ENCODE peak calls at places on chromosomes 6 and 20, in six cellular contexts. H is NAMALWA; R is stomach; E is CD8-positive, alpha-beta T cell; V is tibial artery; B is progenitor cell of endocrine pancreas. F is an unnamed sample.

GRCh38 chr20:44215125-44215524 is 4.6 kb upstream of the OSER1 start:
- DNase-seq in B (peak; percentile 51), V (peak; percentile 65), H (peak; percentile 84), R (peak; percentile 73), E (peak; percentile 66), F (peak; percentile 87)

GRCh38 chr6:137926207-137926731 is 59.2 kb downstream of the TNFAIP3 start:
- DNase-seq in V (no peak), B (no peak), E (no peak), R (no peak), H (peak; percentile 23), F (no peak)

GRCh38 chr20:10655723-10656122 is 18.1 kb downstream of the JAG1 start:
- DNase-seq in V (peak; percentile 10), E (no peak), R (no peak), B (no peak), H (no peak), F (no peak)

GRCh38 chr20:62829231-62830230 is 12.7 kb downstream of the COL9A3 start:
- DNase-seq in R (no peak), E (no peak), H (no peak), V (no peak), B (no peak), F (no peak)

GRCh38 chr6:117600008-117600743 is 2.1 kb downstream of the GOPC start:
- DNase-seq in V (no peak), H (peak; percentile 20), R (no peak), B (no peak), E (no peak), F (peak; percentile 52)

GRCh38 chr6:85561750-85562357 is 31.8 kb downstream of the SNX14 start:
- DNase-seq in E (no peak), V (no peak), H (no peak), R (no peak), B (no peak), F (no peak)

GRCh38 chr6:93088675-93089575 is 330.4 kb downstream of the EPHA7 start:
- DNase-seq in E (no peak), R (no peak), V (no peak), B (no peak), H (no peak), F (no peak)

GRCh38 chr20:45322952-45323383 is 14.9 kb upstream of the MATN4 start:
- DNase-seq in E (no peak), V (peak; percentile 76), B (no peak), H (peak; percentile 29), R (peak; percentile 70), F (peak; percentile 83)

GRCh38 chr20:34558320-34559202 is at the start of gene MAP1LC3A:
- DNase-seq in B (peak; percentile 98), E (peak; percentile 78), H (no peak), V (peak; percentile 94), R (peak; percentile 97), F (peak; percentile 93)

GRCh38 chr20:47558699-47559098 is 57.0 kb downstream of the NCOA3 start:
- DNase-seq in R (no peak), E (no peak), B (no peak), H (no peak), V (no peak), F (no peak)

GRCh38 chr6:89260832-89261231 is 43.7 kb upstream of the GABRR1 start:
- DNase-seq in H (peak; percentile 49), E (no peak), B (no peak), R (no peak), V (no peak), F (no peak)

GRCh38 chr6:163720005-163720404 is 305.5 kb downstream of the QKI start:
- DNase-seq in B (no peak), V (no peak), R (no peak), E (no peak), H (no peak), F (no peak)

GRCh38 chr6:95109212-95109611 is 468.1 kb upstream of the MANEA start:
- DNase-seq in R (no peak), B (no peak), V (no peak), H (no peak), E (no peak), F (no peak)